ENCODE peak calls at places on chromosomes 1 and 21, in four cellular contexts. O is GM12891, T is HL-60, X is upper lobe of left lung. G is an unnamed sample.

GRCh38 chr1:84145051-84145450 is 980 bp downstream of the PRKACB start:
- DNase-seq in O (no peak), X (no peak), T (no peak), G (no peak)

GRCh38 chr1:25066253-25066652 is 136.2 kb upstream of the RUNX3 start:
- DNase-seq in X (no peak), O (no peak), T (no peak), G (no peak)

GRCh38 chr1:99986656-99987225 is 16.9 kb downstream of the SLC35A3 start:
- DNase-seq in O (no peak), T (no peak), X (no peak), G (peak)

GRCh38 chr1:55055951-55056631 is 16.7 kb downstream of the PCSK9 start:
- DNase-seq in T (no peak), O (no peak), X (peak), G (peak)

GRCh38 chr1:34914958-34915357 is 14.5 kb downstream of the DLGAP3 start:
- DNase-seq in X (no peak), O (no peak), T (no peak), G (no peak)

GRCh38 chr1:67824771-67825170 is 8.5 kb downstream of the GNG12 start:
- DNase-seq in T (no peak), X (no peak), O (no peak), G (no peak)

GRCh38 chr1:153919879-153920852 is 2.6 kb downstream of the GATAD2B start:
- DNase-seq in O (no peak), X (no peak), T (no peak), G (no peak)

GRCh38 chr1:36859926-36860325 is 174.4 kb downstream of the GRIK3 start:
- DNase-seq in X (no peak), O (no peak), T (no peak), G (no peak)

GRCh38 chr1:31717341-31717740 is 13.5 kb upstream of the COL16A1 start:
- DNase-seq in T (no peak), O (no peak), X (no peak), G (no peak)

GRCh38 chr1:2853711-2854110 is 52.2 kb upstream of the TTC34 start:
- DNase-seq in T (no peak), O (no peak), X (peak), G (no peak)

GRCh38 chr1:192573499-192573898 is 2.1 kb upstream of the RGS1 start:
- DNase-seq in O (no peak), T (no peak), X (no peak), G (no peak)

GRCh38 chr1:177615251-177615650 is 354.6 kb downstream of the SEC16B start:
- DNase-seq in X (no peak), O (no peak), T (no peak), G (no peak)

GRCh38 chr1:200075522-200075921 is 48.0 kb downstream of the NR5A2 start:
- DNase-seq in X (no peak), O (no peak), T (no peak), G (no peak)

GRCh38 chr1:10132852-10133251 is 77.5 kb upstream of the KIF1B start:
- DNase-seq in X (no peak), O (no peak), T (no peak), G (no peak)

GRCh38 chr1:51843948-51844347 is 34.6 kb downstream of the NRDC start:
- DNase-seq in O (peak), X (no peak), T (no peak), G (no peak)

GRCh38 chr1:148318123-148318899 is 164.8 kb downstream of the PPIAL4G start:
- DNase-seq in O (peak), T (peak), X (peak), G (no peak)

GRCh38 chr1:8816306-8816705 is 1.1 kb downstream of the RERE start:
- DNase-seq in T (no peak), O (no peak), X (no peak), G (no peak)

DNA sequence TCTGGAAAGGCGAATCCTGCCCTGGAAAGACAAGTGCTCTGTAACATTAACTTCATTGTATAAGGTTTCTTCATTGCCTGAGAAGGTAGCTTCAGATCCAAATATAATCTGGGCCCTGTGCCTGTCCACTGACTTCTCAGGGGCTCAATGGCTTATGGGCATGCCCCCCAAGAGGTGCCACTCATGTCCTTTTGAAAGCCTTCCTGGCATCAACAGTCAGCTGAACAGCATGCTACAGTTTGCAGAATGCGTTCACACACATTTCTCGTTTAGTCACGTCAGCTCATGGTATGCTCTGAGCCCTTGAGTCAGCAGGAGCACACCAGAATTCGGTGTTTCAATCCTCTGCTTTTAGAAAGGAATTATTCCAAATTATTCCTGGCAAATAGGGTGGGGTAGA is 23.8 kb downstream of the TMCC2 start:
- DNase-seq in X (no peak), O (no peak), T (no peak), G (no peak)
- TF ChIP-seq POLR2AphosphoS5 in X (no peak), O (no peak), T (no peak), G (no peak)

GRCh38 chr1:172533511-172534116 is 664 bp downstream of the SUCO start:
- DNase-seq in O (no peak), X (no peak), T (peak), G (peak)

GRCh38 chr1:172531846-172532699 is 877 bp upstream of the SUCO start:
- DNase-seq in X (no peak), O (peak), T (peak), G (peak)

GRCh38 chr1:172530000-172530399 is 3.0 kb upstream of the SUCO start:
- DNase-seq in X (no peak), O (no peak), T (peak), G (no peak)

GRCh38 chr1:172531412-172531811 is 1.5 kb upstream of the SUCO start:
- DNase-seq in X (no peak), T (no peak), O (no peak), G (no peak)

DNA sequence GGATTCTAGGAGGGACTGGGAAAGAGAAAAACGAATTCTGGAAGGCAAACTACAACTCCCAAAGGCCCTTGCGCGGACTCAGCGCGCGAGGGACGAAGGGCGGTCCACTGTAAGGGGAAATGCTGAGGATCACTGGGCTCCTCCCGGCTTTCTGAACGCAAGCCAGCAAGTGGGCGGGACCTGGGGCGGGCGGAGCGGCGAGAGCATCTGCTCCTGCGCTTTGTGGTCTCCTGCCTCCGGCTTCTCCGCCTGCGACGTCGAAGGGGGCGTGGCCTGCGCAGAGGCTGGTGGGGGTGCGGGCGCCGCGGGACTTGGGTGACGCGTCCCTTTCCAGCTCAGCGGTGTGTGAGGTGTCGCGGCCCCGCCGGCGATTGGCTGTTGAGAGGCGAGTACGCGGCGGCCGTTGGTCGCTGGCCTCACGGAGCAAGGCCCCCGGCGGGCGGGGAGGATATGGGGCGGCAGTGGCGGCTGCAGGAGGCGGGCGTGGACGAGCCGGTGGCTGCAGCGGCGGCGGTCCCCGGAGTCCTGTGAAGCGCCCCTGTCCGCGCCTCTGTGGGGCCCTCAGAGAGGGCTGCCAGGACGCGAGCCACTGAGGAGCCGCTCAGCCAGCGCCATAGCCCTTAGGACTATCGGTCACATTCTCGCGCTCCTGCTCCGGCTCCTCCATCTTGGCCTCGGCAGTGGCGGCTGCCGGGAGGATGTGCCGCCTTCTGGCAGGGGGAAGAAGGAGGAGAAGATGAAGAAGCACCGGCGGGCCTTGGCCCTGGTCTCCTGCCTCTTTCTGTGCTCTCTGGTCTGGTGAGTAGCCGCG is at the start of gene SUCO:
- DNase-seq in O (peak), X (peak), T (peak), G (peak)
- TF ChIP-seq POLR2AphosphoS5 in O (peak), X (peak), T (peak), G (peak)

DNA sequence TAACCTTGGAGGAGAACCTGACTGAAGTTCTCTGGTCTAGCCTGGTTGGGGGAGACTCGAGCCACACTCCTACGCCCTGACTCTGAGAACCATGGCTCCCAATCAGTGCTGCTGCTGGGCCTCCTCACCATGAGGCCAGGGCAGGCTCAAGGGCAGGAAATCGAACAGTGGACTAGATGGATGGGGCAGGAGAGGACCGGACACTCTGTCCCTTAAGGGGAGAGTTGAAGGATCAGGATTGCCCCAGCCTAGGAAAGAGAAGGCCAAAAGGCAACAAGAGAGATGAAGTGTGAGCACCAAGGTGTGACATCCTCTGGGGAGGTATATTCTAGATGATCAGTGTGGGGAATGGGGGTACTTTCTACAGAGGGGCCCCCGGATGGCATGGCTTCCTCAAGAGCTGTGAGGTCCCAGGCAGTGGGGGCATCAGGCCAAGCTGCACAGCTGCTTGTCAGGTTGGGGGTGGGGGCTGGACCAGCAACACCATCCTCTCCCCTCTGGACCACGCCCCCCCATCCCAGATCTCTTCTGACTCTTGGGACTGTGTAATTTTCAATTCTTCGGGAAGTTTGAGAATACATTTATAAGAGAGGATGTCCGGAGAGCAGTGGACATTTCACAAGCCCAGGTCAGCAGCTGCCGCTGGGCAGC is 34.0 kb downstream of the MX1 start:
- DNase-seq in O (no peak), T (no peak), X (no peak), G (no peak)
- TF ChIP-seq POLR2AphosphoS5 in O (peak), T (no peak), X (no peak), G (no peak)

DNA sequence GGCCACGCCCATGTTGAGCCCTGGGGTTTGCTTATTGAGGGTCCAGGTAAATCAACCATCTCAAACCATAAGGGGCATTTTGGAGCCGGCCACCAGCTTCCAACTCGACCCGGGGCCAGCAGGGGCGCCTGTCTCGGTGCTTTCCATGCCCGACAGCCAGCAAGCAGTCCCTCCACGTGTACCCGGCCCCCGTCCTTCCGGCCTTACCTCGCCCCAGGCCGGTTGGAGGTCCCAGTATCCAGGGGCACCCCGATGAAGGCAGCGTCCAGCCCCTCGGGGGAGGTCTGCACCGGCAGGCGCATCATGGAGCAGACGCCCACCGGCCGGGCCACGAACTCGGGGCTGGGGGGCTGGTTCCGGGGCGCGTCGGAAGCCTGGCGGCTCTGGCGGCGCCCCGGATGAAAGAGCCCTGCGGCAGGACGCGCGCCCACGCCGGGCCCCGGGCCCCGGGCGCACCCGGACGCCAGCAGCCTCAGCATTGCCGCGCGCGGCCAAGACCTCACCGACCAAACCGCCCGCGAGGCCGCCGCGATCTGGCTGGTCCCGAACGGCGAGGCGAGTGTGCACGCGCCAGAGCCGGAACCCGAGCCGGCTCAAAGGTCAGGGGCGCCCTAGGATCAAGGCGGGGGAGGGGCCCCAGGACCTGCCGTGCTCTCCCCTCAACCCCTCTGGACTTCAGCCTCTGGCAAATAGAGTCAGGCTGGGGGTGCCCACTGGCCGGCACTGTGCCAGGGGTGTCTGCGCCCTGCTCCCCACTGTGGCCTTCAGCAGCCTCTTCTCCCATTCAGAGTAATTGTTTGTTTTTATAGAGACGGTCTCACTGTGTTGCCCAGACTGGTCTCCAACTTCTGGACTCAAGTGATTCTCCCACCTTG is at the start of gene AGMAT:
- DNase-seq in X (peak), O (peak), T (no peak), G (peak)
- TF ChIP-seq POLR2AphosphoS5 in X (no peak), O (peak), T (no peak), G (no peak)

DNA sequence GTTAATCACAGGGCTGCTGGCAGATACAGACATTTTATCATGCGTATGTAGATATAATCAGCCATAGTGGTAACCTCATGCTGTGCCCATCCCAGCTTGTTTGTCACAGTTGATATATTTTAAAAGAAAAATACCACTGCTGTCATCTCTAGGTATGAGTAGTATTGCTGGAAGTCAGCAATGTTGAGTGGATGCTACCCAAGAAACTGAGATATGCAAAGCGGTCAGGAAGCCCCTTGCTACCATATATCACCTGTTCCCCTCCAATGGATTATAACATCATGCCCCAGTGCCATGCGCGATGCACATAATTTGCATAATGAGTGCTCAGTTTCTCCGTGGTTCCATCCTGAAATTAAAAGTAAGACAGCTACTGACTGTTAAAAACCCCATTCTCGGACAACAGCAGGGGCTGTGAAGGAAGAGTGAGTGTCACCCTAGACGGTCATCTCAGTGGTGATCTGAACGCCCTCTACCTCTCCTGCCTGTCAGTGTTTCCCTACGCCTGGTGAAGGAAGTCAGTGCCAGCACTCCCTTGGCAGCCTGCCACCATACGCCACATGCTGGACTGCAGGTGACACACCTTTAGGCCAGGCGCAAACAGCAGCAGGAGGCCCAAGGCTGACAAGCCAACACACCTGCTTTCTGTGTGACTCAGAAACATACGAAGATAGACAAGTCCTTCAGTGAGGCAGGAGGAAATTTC is 2.7 kb downstream of the IL10RB start:
- DNase-seq in T (no peak), X (no peak), O (peak), G (peak)
- TF ChIP-seq POLR2AphosphoS5 in T (no peak), X (peak), O (peak), G (peak)

DNA sequence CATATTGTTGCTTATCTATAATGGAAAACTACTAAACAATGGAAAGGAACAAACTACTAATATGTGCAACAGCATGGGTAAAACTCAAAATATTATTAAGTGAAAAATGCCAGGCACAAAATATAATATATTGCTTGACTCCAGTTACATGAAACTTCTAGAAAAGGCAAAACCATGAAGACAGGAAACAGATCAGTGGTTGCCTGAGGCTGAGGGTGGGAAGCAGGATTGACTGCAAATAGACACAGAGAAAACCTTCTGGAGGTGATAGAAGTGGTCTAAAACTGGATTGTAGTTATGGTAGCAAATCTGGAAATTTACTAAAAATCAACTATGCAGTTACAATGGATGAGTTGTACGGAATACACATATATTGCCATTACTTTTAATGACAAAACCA is 29.5 kb upstream of the SLC44A3 start:
- DNase-seq in X (no peak), T (no peak), O (no peak), G (no peak)
- TF ChIP-seq POLR2AphosphoS5 in X (no peak), T (no peak), O (no peak), G (no peak)

DNA sequence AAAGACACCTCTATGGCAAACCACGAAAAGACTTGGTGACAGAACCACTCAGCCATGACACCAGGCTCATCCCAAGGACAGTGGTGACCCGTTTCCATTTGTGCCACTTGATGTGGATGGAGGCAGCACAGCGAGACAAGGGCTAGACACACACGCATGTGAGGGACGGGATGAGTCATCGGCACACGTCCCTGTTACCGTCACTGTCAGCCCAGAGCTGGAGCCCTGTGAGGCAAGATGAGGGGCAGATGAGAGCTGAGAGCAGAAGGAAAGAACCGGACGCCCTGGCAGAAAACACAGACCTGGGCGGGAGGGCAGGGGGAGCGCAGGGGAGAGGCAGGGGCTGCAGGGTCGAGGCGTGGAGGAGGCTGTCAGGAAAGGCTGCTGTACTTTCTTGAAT is 57.8 kb downstream of the SIK1 start:
- DNase-seq in X (peak), O (no peak), T (no peak), G (no peak)
- TF ChIP-seq POLR2AphosphoS5 in X (no peak), O (no peak), T (no peak), G (no peak)

GRCh38 chr1:209196140-209196539 is 387.4 kb upstream of the CAMK1G start:
- DNase-seq in X (no peak), O (no peak), T (no peak), G (no peak)

GRCh38 chr1:209191242-209191626 is 392.3 kb upstream of the CAMK1G start:
- DNase-seq in T (no peak), X (no peak), O (no peak), G (no peak)

GRCh38 chr1:209187589-209187988 is 395.9 kb upstream of the CAMK1G start:
- DNase-seq in O (no peak), X (no peak), T (no peak), G (no peak)

DNA sequence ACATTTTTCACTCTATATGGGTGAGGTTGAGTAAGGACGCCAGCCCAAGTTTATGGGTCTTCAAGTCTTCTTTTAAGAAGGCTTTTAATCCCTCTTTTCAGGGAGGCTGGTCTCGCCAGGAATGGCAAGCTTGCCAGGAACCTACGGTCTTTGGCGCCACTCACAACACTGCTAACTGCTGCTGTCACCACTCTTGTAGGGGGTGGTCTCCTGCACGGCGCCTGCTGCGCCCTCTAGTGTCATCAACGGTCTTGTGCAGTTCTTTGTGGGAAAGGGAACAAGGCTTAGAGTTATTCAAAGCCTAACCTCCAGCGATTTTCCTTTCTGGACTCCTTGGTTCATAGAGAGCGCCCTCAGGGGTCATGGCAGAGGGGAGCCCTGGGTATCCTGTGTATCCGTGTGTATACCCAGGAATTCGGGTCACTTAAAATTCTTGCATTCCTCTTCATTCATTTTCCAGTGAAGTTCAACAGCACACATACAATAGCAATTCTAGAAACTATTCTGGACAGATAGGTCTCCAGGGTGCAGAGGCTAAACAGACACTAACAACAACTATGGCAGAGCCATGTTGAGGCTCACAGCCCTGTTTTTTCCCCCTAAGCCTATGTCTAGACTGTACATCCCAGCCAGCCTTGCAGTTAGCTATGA is 392.8 kb upstream of the CAMK1G start:
- DNase-seq in O (peak), X (peak), T (peak), G (peak)
- TF ChIP-seq POLR2AphosphoS5 in O (no peak), X (no peak), T (no peak), G (no peak)

GRCh38 chr1:28833396-28833795 is 21.4 kb downstream of the OPRD1 start:
- DNase-seq in T (no peak), O (no peak), X (no peak), G (no peak)
- TF ChIP-seq POLR2AphosphoS5 in T (no peak), O (no peak), X (no peak), G (no peak)